ENCODE peak calls at places on chromosomes 11 and 22, in six cellular contexts. M, R, X, H, L and I are unnamed samples. For H3K4me1, the result is how much of the 10 kb centered on the place peaks cover.

GRCh38 chr11:71186861-71187260 is 65.5 kb downstream of the SHANK2 start:
- DNase-seq in R (no peak), M (no peak), L (no peak), H (no peak), X (no peak), I (no peak)

GRCh38 chr11:33160147-33160546 is 1.1 kb downstream of the CSTF3 start:
- DNase-seq in M (no peak), X (no peak), H (no peak), L (no peak), R (no peak), I (no peak)

GRCh38 chr22:32539631-32540449 is 65.2 kb downstream of the FBXO7 start:
- DNase-seq in X (peak), R (no peak), M (no peak), L (peak), H (no peak), I (peak)

GRCh38 chr11:114083256-114084252 is 24.0 kb downstream of the ZBTB16 start:
- DNase-seq in R (no peak), H (no peak), X (no peak), M (no peak), L (no peak), I (no peak)

GRCh38 chr11:34028407-34028804 is 23.1 kb upstream of the CAPRIN1 start:
- DNase-seq in X (peak), H (no peak), L (peak), R (peak), M (no peak), I (no peak)

GRCh38 chr11:61488651-61489291 is 19.8 kb upstream of the LRRC10B start:
- DNase-seq in L (peak), H (no peak), M (no peak), R (peak), X (peak), I (peak)

GRCh38 chr11:43359432-43359818 is 705 bp downstream of the TTC17 start:
- DNase-seq in X (peak), H (no peak), L (no peak), M (peak), R (no peak), I (no peak)

GRCh38 chr11:110710520-110711381 is 1.5 kb downstream of the ARHGAP20 start:
- DNase-seq in L (peak), M (peak), R (peak), X (peak), H (peak), I (peak)

GRCh38 chr22:27391092-27391770 is 410.3 kb downstream of the MN1 start:
- DNase-seq in L (no peak), H (no peak), R (peak), M (peak), X (peak), I (no peak)

GRCh38 chr11:66976048-66976467 is 954 bp downstream of the C11orf86 start:
- DNase-seq in R (no peak), M (no peak), H (no peak), L (no peak), X (no peak), I (no peak)

GRCh38 chr22:22867996-22868715 is 19.5 kb upstream of the IGLL5 start:
- DNase-seq in X (no peak), R (no peak), M (no peak), H (no peak), L (no peak), I (no peak)

GRCh38 chr22:22870577-22871398 is 16.8 kb upstream of the IGLL5 start:
- DNase-seq in R (no peak), X (no peak), H (no peak), L (no peak), M (no peak), I (no peak)

GRCh38 chr22:22863001-22863400 is 24.6 kb upstream of the IGLL5 start:
- DNase-seq in M (no peak), R (no peak), H (no peak), X (no peak), L (no peak), I (no peak)

GRCh38 chr22:22866381-22867111 is 21.1 kb upstream of the IGLL5 start:
- DNase-seq in L (no peak), X (no peak), H (no peak), M (peak), R (no peak), I (no peak)

GRCh38 chr22:22865311-22866072 is 22.1 kb upstream of the IGLL5 start:
- DNase-seq in R (no peak), L (no peak), M (peak), X (no peak), H (no peak), I (peak)
- H3K4me1 ChIP-seq in R (under half), L (under half), M (under half), X (under half), H (under half), I (under half)

DNA sequence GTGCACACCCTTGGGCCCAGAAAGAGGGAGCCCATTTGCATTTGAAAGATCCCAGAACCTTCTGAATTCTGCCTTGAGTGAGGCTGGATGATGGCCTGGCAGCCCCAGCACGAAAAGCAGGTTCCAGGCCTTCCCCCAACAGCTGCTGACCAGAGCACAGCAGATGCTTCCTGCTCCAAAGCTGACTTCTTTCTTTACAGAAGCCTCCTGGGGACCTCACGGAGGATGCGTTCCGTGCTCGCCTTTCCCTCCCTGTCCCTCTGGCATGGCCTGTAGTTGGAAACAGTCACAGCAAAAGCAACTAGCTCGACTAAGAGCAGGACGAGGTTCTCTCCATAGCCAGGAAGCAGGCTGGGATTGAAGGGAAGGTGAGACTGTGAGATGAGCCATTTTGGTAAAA is 107.7 kb upstream of the B3GAT1 start:
- DNase-seq in X (no peak), R (peak), H (peak), L (no peak), M (no peak), I (no peak)
- H3K27ac ChIP-seq in X (no peak), R (no peak), H (no peak), L (no peak), M (no peak), I (no peak)

GRCh38 chr22:41561788-41562187 is 978 bp downstream of the CSDC2 start:
- DNase-seq in L (no peak), X (no peak), H (no peak), M (no peak), R (peak), I (no peak)
- H3K4me1 ChIP-seq in L (under half), X (half or more), H (under half), M (under half), R (half or more), I (under half)

GRCh38 chr22:17884084-17884483 is 109.8 kb upstream of the BID start:
- DNase-seq in H (no peak), M (no peak), L (no peak), R (peak), X (no peak), I (no peak)
- H3K27ac ChIP-seq in H (no peak), M (peak), L (no peak), R (peak), X (no peak), I (no peak)

GRCh38 chr11:65298655-65299179 is 15.9 kb upstream of the CDC42EP2 start:
- DNase-seq in X (peak), L (no peak), R (peak), M (peak), H (peak), I (no peak)
- H3K4me1 ChIP-seq in X (half or more), L (under half), R (half or more), M (under half), H (under half), I (under half)

DNA sequence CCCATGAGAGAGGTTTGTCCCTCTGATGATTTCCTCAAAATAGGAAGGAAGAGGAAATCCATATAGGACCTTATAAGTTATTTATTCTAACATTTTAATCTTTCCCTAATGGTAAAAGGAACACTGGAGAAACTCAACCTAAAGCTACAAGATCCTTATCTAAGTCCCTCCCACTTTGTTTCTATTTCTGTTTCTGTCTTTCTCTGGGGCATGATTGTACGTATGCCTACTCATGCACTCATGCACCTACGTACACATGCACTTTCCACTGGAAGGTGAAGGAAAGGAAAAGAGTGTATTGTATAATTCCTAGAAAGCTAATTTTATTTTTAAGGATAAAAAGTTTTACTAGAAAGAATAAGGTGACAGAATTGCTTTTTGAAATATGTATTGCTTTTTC is 125.0 kb downstream of the RAB38 start:
- DNase-seq in M (no peak), L (no peak), R (no peak), H (no peak), X (no peak), I (no peak)
- H3K27ac ChIP-seq in M (no peak), L (no peak), R (no peak), H (no peak), X (no peak), I (no peak)

GRCh38 chr11:106581399-106581798 is 436.9 kb downstream of the GUCY1A2 start:
- DNase-seq in X (no peak), M (no peak), R (no peak), L (no peak), H (no peak), I (no peak)

GRCh38 chr11:106585061-106585460 is 433.2 kb downstream of the GUCY1A2 start:
- DNase-seq in H (no peak), M (no peak), L (no peak), X (no peak), R (no peak), I (no peak)
- H3K4me1 ChIP-seq in H (under half), M (under half), L (under half), X (under half), R (under half), I (under half)